ENCODE peak calls at places on chromosomes 7 and 10, in ten cellular contexts. N is astrocyte of the spinal cord; I is cardiac muscle cell; P is A549; E is tibial nerve; M is kidney; A is MM.1S; Y is AG09309; J is AG04450; R is CD8-positive, alpha-beta T cell. K is an unnamed sample.

GRCh38 chr7:158602905-158603772 is 15.5 kb upstream of the PTPRN2 start:
- DNase-seq in Y (no peak), R (no peak), J (no peak), N (peak), A (no peak), M (no peak), P (peak), E (no peak), I (peak), K (peak)

GRCh38 chr7:15687645-15688025 is 1.2 kb upstream of the MEOX2 start:
- DNase-seq in E (peak), M (no peak), P (no peak), Y (no peak), R (no peak), I (no peak), J (no peak), A (no peak), N (no peak), K (no peak)

GRCh38 chr7:64999165-65000004 is 7.1 kb downstream of the ERV3-1 start:
- DNase-seq in J (no peak), A (peak), R (no peak), E (no peak), M (no peak), P (peak), N (peak), Y (peak), I (peak), K (peak)

GRCh38 chr7:12397671-12398070 is 6.0 kb downstream of the VWDE start:
- DNase-seq in J (no peak), P (no peak), N (no peak), I (no peak), Y (no peak), M (no peak), A (no peak), R (no peak), E (no peak), K (no peak)

GRCh38 chr10:92720306-92721165 is 30.8 kb downstream of the HHEX start:
- DNase-seq in M (no peak), J (no peak), I (no peak), A (no peak), E (no peak), R (no peak), Y (no peak), P (no peak), N (no peak), K (peak)

GRCh38 chr7:27112960-27113949 is 10.8 kb upstream of the HOXA2 start:
- DNase-seq in M (peak), R (no peak), N (peak), E (no peak), J (peak), A (no peak), I (no peak), P (peak), Y (no peak), K (peak)

GRCh38 chr7:24580283-24580946 is 7.2 kb downstream of the PALS2 start:
- DNase-seq in M (no peak), N (no peak), J (no peak), E (no peak), Y (no peak), R (no peak), A (no peak), I (no peak), P (peak), K (no peak)

GRCh38 chr10:48495282-48496045 is 109.4 kb downstream of the ARHGAP22 start:
- DNase-seq in E (no peak), M (peak), N (no peak), P (no peak), Y (no peak), I (no peak), J (no peak), R (no peak), A (no peak), K (no peak)

GRCh38 chr7:30815016-30815854 is 44.0 kb downstream of the MINDY4 start:
- DNase-seq in J (no peak), I (peak), A (no peak), N (no peak), Y (peak), E (peak), R (no peak), M (no peak), P (no peak), K (peak)

GRCh38 chr7:36078816-36079360 is 74.2 kb upstream of the EEPD1 start:
- DNase-seq in I (no peak), J (no peak), M (no peak), R (no peak), A (no peak), E (no peak), P (no peak), Y (no peak), N (no peak), K (no peak)

GRCh38 chr7:26398436-26399308 is 107.0 kb downstream of the SNX10 start:
- DNase-seq in N (peak), R (peak), J (no peak), M (peak), A (peak), I (peak), E (peak), P (peak), Y (no peak), K (peak)

GRCh38 chr7:80929619-80930018 is 10.8 kb upstream of the SEMA3C start:
- DNase-seq in E (no peak), I (no peak), N (no peak), R (no peak), A (no peak), J (no peak), Y (no peak), M (no peak), P (no peak), K (no peak)

GRCh38 chr7:157281221-157281998 is 55.4 kb upstream of the DNAJB6 start:
- DNase-seq in J (no peak), I (no peak), N (no peak), P (no peak), Y (no peak), M (peak), E (no peak), A (no peak), R (no peak), K (no peak)

GRCh38 chr7:44378744-44379143 is 53.4 kb upstream of the CAMK2B start:
- DNase-seq in N (peak), M (peak), R (no peak), I (peak), Y (peak), E (no peak), J (peak), P (peak), A (no peak), K (peak)
- H3K4me3 ChIP-seq in N (no peak), M (no peak), R (no peak), I (no peak), Y (no peak), E (no peak), J (no peak), P (no peak), A (no peak), K (no peak)

DNA sequence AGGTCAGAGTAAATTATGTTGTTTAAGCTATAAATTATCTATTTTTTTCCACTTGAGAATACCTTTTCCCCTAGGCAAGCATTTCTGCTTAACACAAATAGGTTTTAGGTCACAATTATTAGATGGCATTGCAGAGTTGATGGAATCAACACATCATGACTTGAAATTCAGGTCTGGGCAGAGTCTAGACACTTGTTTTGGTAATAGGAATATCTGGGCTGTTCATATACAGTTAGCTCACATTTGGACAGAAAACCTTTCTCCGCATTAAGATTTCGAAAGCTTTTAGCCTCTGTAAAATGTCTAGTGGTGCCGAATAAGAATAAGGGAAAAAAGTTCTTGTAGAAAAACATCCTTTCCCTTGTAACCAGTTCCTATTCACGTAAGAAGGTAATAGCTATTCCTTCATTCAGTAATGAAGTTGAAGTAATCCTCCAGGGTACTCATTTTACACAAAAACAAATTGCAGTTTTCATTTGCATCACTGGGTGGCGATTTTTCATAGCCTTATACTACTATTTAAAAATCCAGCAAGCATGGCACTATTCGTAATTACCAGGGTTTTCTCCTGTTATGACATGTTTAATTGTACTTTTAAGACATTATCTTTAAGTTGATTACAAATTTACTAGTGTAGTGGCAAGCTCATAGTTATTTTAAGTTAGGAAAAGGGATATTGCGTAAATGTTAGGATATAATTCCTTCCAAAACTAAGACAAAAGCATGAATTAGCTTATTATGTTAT is 37.0 kb downstream of the RPA3 start:
- DNase-seq in Y (peak), N (peak), E (no peak), M (no peak), I (peak), J (no peak), R (peak), A (peak), P (peak), K (peak)
- H3K4me3 ChIP-seq in Y (no peak), N (no peak), E (no peak), M (no peak), I (no peak), J (no peak), R (no peak), A (no peak), P (no peak), K (no peak)

GRCh38 chr10:47383254-47384147 is 592 bp downstream of the ZNF488 start:
- DNase-seq in E (no peak), N (no peak), M (no peak), A (no peak), J (no peak), Y (no peak), R (no peak), P (no peak), I (no peak), K (no peak)
- H3K4me3 ChIP-seq in E (peak), N (peak), M (peak), A (peak), J (peak), Y (peak), R (peak), P (peak), I (peak), K (peak)

GRCh38 chr7:106426803-106427202 is 142.0 kb upstream of the NAMPT start:
- DNase-seq in J (no peak), N (no peak), M (no peak), I (no peak), Y (no peak), E (no peak), R (no peak), A (no peak), P (no peak), K (no peak)

GRCh38 chr7:106423836-106424475 is 139.2 kb upstream of the NAMPT start:
- DNase-seq in E (no peak), P (no peak), A (no peak), J (no peak), R (no peak), M (no peak), I (no peak), Y (no peak), N (no peak), K (no peak)

GRCh38 chr7:106423111-106423510 is 138.3 kb upstream of the NAMPT start:
- DNase-seq in A (no peak), I (no peak), J (no peak), Y (no peak), P (no peak), M (no peak), N (no peak), E (no peak), R (no peak), K (no peak)

GRCh38 chr7:106424476-106425016 is 139.8 kb upstream of the NAMPT start:
- DNase-seq in J (no peak), M (no peak), Y (no peak), A (no peak), R (no peak), P (no peak), E (no peak), I (no peak), N (no peak), K (no peak)

DNA sequence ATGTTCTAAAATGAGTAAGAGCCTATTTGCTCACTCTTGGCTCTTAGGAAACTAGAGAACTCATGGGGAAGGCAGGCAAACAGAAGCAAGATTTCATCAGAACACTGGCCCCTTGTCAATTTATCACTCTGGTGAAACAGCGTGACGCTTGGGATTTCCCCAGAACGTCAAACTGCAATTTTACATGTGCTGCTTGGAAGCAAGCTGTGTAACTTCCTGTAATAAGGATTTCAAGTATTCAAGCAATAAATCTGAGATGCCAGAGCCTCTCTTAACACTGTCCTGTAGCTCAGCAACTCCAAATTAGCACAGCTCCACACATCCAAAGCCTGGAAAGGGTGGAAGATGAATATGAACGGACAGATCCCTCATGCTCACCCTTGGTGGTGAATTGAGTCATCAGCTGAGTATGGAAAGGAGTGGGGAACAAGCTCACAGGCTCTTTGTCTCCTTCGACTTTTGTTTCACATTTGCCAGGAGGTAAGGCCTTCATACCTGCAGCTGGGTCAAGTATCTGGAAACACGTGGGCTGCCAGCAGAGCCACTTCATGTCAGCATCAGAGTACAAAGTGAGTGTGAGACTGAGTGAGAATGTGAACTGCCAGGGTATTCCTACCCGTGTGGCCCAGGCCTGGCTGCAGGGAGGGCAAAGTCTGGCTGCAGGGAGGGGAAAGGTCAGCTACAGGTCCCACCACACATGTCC is 140.4 kb upstream of the NAMPT start:
- DNase-seq in E (peak), P (peak), J (peak), I (peak), Y (peak), M (peak), N (peak), A (no peak), R (no peak), K (peak)
- H3K4me3 ChIP-seq in E (no peak), P (no peak), J (peak), I (no peak), Y (no peak), M (no peak), N (no peak), A (no peak), R (no peak), K (peak)

GRCh38 chr10:86888585-86889381 is 68.6 kb downstream of the MMRN2 start:
- DNase-seq in I (peak), A (no peak), M (no peak), J (no peak), P (no peak), Y (no peak), R (no peak), N (peak), E (no peak), K (peak)

GRCh38 chr10:86889997-86890396 is 67.4 kb downstream of the MMRN2 start:
- DNase-seq in E (no peak), A (no peak), M (no peak), J (no peak), N (no peak), Y (no peak), R (no peak), I (no peak), P (no peak), K (no peak)
- H3K4me3 ChIP-seq in E (no peak), A (no peak), M (no peak), J (no peak), N (no peak), Y (no peak), R (no peak), I (no peak), P (no peak), K (no peak)

GRCh38 chr10:58275261-58275660 is 6.3 kb downstream of the CISD1 start:
- DNase-seq in J (no peak), M (no peak), I (no peak), A (no peak), E (no peak), R (no peak), Y (no peak), N (no peak), P (no peak), K (peak)

GRCh38 chr10:58280485-58280884 is 11.5 kb downstream of the CISD1 start:
- DNase-seq in M (no peak), J (no peak), A (no peak), P (no peak), Y (no peak), I (no peak), N (no peak), E (no peak), R (no peak), K (no peak)

GRCh38 chr10:58278962-58279307 is 10.0 kb downstream of the CISD1 start:
- DNase-seq in Y (no peak), P (no peak), A (no peak), N (no peak), R (no peak), J (no peak), E (no peak), M (no peak), I (no peak), K (no peak)

GRCh38 chr10:58278274-58278961 is 9.5 kb downstream of the CISD1 start:
- DNase-seq in N (no peak), M (no peak), E (no peak), P (no peak), A (no peak), R (no peak), I (no peak), Y (no peak), J (no peak), K (no peak)

GRCh38 chr10:58275908-58276307 is 6.9 kb downstream of the CISD1 start:
- DNase-seq in P (no peak), E (no peak), R (no peak), M (no peak), Y (no peak), A (no peak), N (peak), J (no peak), I (peak), K (peak)
- H3K4me3 ChIP-seq in P (no peak), E (no peak), R (no peak), M (no peak), Y (no peak), A (no peak), N (no peak), J (no peak), I (no peak), K (no peak)

DNA sequence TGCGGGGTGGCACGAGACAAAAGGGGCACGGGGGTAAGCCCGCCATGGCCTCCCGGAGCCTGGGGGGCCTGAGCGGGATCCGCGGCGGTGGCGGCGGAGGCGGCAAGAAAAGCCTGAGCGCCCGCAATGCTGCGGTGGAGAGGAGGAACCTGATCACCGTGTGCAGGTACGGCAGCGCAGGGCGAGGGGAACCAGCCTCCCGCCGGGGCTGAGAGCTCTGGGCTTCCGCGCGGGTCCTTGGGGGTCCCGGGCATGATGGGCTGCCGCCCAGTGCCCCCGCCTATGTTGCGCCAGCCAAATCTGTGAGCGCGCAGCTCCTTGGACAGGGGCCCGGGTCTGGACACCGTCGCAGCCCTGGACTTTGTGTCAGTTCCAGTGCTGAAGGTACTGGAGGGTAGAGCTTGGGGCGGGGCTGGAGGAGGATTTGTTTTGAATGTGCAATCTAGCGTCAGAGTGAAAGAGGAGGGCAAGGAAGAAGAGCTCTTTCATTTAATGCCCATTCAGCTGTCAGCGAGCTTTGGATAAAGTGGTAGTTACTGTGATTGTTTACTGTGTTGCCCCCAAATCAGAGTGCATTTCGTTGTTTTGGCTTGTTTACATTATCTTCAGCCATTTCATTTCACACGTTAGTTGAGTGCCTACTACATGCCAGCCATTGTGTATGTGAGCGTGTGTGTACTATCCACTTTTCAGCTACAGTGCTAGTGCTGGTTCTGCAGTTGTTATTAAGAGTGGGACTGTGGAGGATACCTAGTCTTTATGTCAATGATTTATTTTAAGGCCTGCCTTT is 777 bp downstream of the RUNDC3B start:
- DNase-seq in A (peak), M (peak), P (peak), R (peak), I (peak), N (peak), E (no peak), J (no peak), Y (no peak), K (peak)
- H3K4me3 ChIP-seq in A (peak), M (peak), P (peak), R (peak), I (peak), N (peak), E (peak), J (peak), Y (peak), K (peak)